ENCODE peak calls at places on chromosomes 2 and 18, in eight cellular contexts. X is AML-193, C is HS-27A, P is mesenchymal stem cell, H is EH, Z is OCI-M1, L is NCI-H2081, J is GM12891. G is an unnamed sample.

GRCh38 chr2:171107803-171108202 is 52.9 kb downstream of the TLK1 start:
- DNase-seq in Z (no peak), J (no peak), C (no peak), P (no peak), X (no peak), H (no peak), L (no peak), G (no peak)

GRCh38 chr2:208464205-208464604 is 57.6 kb downstream of the PTH2R start:
- DNase-seq in L (no peak), H (no peak), C (no peak), X (no peak), P (no peak), Z (no peak), J (no peak), G (no peak)

GRCh38 chr2:109514857-109515256 is 98.9 kb downstream of the SEPTIN10 start:
- DNase-seq in C (no peak), P (no peak), X (no peak), J (no peak), L (no peak), Z (no peak), H (no peak), G (no peak)

GRCh38 chr2:2775018-2775417 is 443.9 kb upstream of the MYT1L start:
- DNase-seq in Z (no peak), X (no peak), H (no peak), C (no peak), J (no peak), P (no peak), L (no peak), G (no peak)

GRCh38 chr2:177711472-177712276 is 319.1 kb downstream of the AGPS start:
- DNase-seq in X (no peak), P (no peak), C (no peak), L (no peak), Z (no peak), J (no peak), H (no peak), G (no peak)

GRCh38 chr2:60819155-60819862 is 62.1 kb upstream of the REL start:
- DNase-seq in P (no peak), H (no peak), C (no peak), Z (no peak), L (no peak), J (no peak), X (no peak), G (no peak)

GRCh38 chr18:74115046-74115445 is 32.6 kb downstream of the FBXO15 start:
- DNase-seq in J (no peak), X (no peak), Z (no peak), P (peak; percentile 57), C (no peak), H (peak; percentile 72), L (no peak), G (no peak)

GRCh38 chr18:30945769-30946168 is 96.8 kb downstream of the DSC3 start:
- DNase-seq in X (no peak), C (no peak), Z (no peak), H (no peak), P (no peak), L (no peak), J (no peak), G (no peak)

GRCh38 chr2:235864746-235865535 is 303.2 kb downstream of the GBX2 start:
- DNase-seq in L (no peak), H (peak; percentile 57), C (no peak), Z (no peak), P (no peak), J (no peak), X (no peak), G (no peak)

GRCh38 chr2:58064136-58064535 is 17.5 kb downstream of the VRK2 start:
- DNase-seq in J (no peak), L (no peak), Z (no peak), X (no peak), P (no peak), C (no peak), H (no peak), G (no peak)

GRCh38 chr18:23330423-23330822 is 122.7 kb upstream of the RIOK3 start:
- DNase-seq in Z (no peak), P (no peak), L (no peak), C (no peak), X (no peak), H (no peak), J (no peak), G (no peak)

GRCh38 chr2:236873666-236874065 is 212.0 kb upstream of the COPS8 start:
- DNase-seq in J (no peak), X (no peak), H (peak; percentile 25), P (peak; percentile 35), Z (no peak), L (no peak), C (no peak), G (no peak)

GRCh38 chr2:147756103-147756502 is 88.7 kb upstream of the ACVR2A start:
- DNase-seq in J (no peak), X (no peak), L (peak; percentile 57), H (no peak), P (no peak), C (no peak), Z (no peak), G (no peak)